ENCODE peak calls at places on chromosome 11, in ten cellular contexts. E, A, Q, M, C, F, J, V, N and T are unnamed samples.

GRCh38 chr11:2466869-2467694 is 22.3 kb downstream of the KCNQ1 start:
- DNase-seq in E (no peak), A (no peak), Q (no peak), M (no peak), C (no peak), F (no peak), J (peak; percentile 35), V (no peak), N (no peak), T (peak; percentile 33)

GRCh38 chr11:30583505-30584280 is 2.5 kb downstream of the MPPED2 start:
- DNase-seq in E (no peak), A (no peak), Q (peak; percentile 16), M (no peak), C (peak; percentile 6), F (no peak), J (no peak), V (peak; percentile 8), N (no peak), T (no peak)

GRCh38 chr11:36161572-36161971 is 127.7 kb downstream of the COMMD9 start:
- DNase-seq in E (no peak), A (no peak), Q (no peak), M (no peak), C (no peak), F (no peak), J (no peak), V (no peak), N (no peak), T (no peak)

GRCh38 chr11:2272241-2272945 is 2.0 kb upstream of the ASCL2 start:
- DNase-seq in E (no peak), A (no peak), Q (no peak), M (no peak), C (peak; percentile 2), F (no peak), J (no peak), V (peak; percentile 2), N (no peak), T (no peak)

GRCh38 chr11:46603704-46604308 is 10.0 kb upstream of the AMBRA1 start:
- DNase-seq in E (no peak), A (no peak), Q (no peak), M (no peak), C (no peak), F (peak; percentile 65), J (no peak), V (no peak), N (no peak), T (no peak)

GRCh38 chr11:34146866-34147265 is 41.4 kb downstream of the NAT10 start:
- DNase-seq in E (no peak), A (no peak), Q (no peak), M (no peak), C (no peak), F (no peak), J (no peak), V (no peak), N (no peak), T (no peak)

GRCh38 chr11:116928102-116928777 is 90.8 kb upstream of the APOA1 start:
- DNase-seq in E (no peak), A (no peak), Q (no peak), M (no peak), C (no peak), F (peak; percentile 64), J (no peak), V (no peak), N (no peak), T (no peak)

GRCh38 chr11:129202646-129203045 is 10.5 kb upstream of the ARHGAP32 start:
- DNase-seq in E (no peak), A (no peak), Q (no peak), M (no peak), C (no peak), F (no peak), J (no peak), V (no peak), N (no peak), T (no peak)

GRCh38 chr11:1343391-1344055 is 34.1 kb upstream of the TOLLIP start:
- DNase-seq in E (no peak), A (no peak), Q (no peak), M (no peak), C (no peak), F (no peak), J (no peak), V (no peak), N (no peak), T (no peak)

GRCh38 chr11:47578524-47579460 is at the start of the genes KBTBD4 and NDUFS3:
- DNase-seq in E (peak; percentile 89), A (peak; percentile 93), Q (peak; percentile 79), M (peak; percentile 87), C (peak; percentile 87), F (peak; percentile 89), J (peak; percentile 91), V (peak; percentile 87), N (peak; percentile 44), T (peak; percentile 80)

GRCh38 chr11:65655570-65656332 is 7.0 kb downstream of the RELA start:
- DNase-seq in E (no peak), A (no peak), Q (no peak), M (no peak), C (no peak), F (no peak), J (no peak), V (no peak), N (no peak), T (no peak)

GRCh38 chr11:2570841-2571597 is 126.2 kb downstream of the KCNQ1 start:
- DNase-seq in E (no peak), A (no peak), Q (no peak), M (no peak), C (no peak), F (no peak), J (no peak), V (no peak), N (no peak), T (no peak)

GRCh38 chr11:102121329-102121728 is 11.1 kb downstream of the YAP1 start:
- DNase-seq in E (no peak), A (no peak), Q (no peak), M (no peak), C (no peak), F (no peak), J (no peak), V (no peak), N (no peak), T (no peak)

GRCh38 chr11:111932605-111932938 is 4.6 kb upstream of the DIXDC1 start:
- DNase-seq in E (no peak), A (no peak), Q (no peak), M (no peak), C (no peak), F (no peak), J (no peak), V (no peak), N (no peak), T (no peak)